ENCODE peak calls at places on chromosomes 13 and 19, in seven cellular contexts. One of them, this sample, is unnamed.

GRCh38 chr13:47672245-47672975 is 328.7 kb downstream of the SUCLA2 start:
- DNase-seq in HEK293T: no peak
- DNase-seq in CD4-positive, alpha-beta memory T cell: no peak
- DNase-seq in T-helper 2 cell: no peak
- DNase-seq in aorta: no peak
- DNase-seq in GM12865: no peak
- DNase-seq in smooth muscle cell of the brain vasculature: no peak
- DNase-seq in this sample: no peak

GRCh38 chr19:44371815-44372480 is 15.5 kb upstream of the ZNF112 start:
- DNase-seq in GM12865: no peak
- DNase-seq in aorta: no peak
- DNase-seq in T-helper 2 cell: no peak
- DNase-seq in smooth muscle cell of the brain vasculature: no peak
- DNase-seq in CD4-positive, alpha-beta memory T cell: no peak
- DNase-seq in HEK293T: no peak
- DNase-seq in this sample: no peak

GRCh38 chr13:66348745-66349720 is 881.1 kb downstream of the PCDH9 start:
- DNase-seq in CD4-positive, alpha-beta memory T cell: no peak
- DNase-seq in HEK293T: no peak
- DNase-seq in aorta: no peak
- DNase-seq in T-helper 2 cell: no peak
- DNase-seq in GM12865: no peak
- DNase-seq in smooth muscle cell of the brain vasculature: no peak
- DNase-seq in this sample: no peak

GRCh38 chr19:41529484-41530183 is 46.3 kb upstream of the CEACAM21 start:
- DNase-seq in HEK293T: no peak
- DNase-seq in aorta: no peak
- DNase-seq in smooth muscle cell of the brain vasculature: no peak
- DNase-seq in T-helper 2 cell: no peak
- DNase-seq in GM12865: peak
- DNase-seq in CD4-positive, alpha-beta memory T cell: no peak
- DNase-seq in this sample: no peak

GRCh38 chr13:43306364-43306763 is 283.0 kb downstream of the DNAJC15 start:
- DNase-seq in T-helper 2 cell: no peak
- DNase-seq in aorta: no peak
- DNase-seq in HEK293T: no peak
- DNase-seq in CD4-positive, alpha-beta memory T cell: no peak
- DNase-seq in smooth muscle cell of the brain vasculature: no peak
- DNase-seq in GM12865: no peak
- DNase-seq in this sample: no peak

GRCh38 chr19:2150794-2151338 is 500 bp downstream of the AP3D1 start:
- DNase-seq in CD4-positive, alpha-beta memory T cell: no peak
- DNase-seq in HEK293T: no peak
- DNase-seq in smooth muscle cell of the brain vasculature: no peak
- DNase-seq in T-helper 2 cell: no peak
- DNase-seq in aorta: no peak
- DNase-seq in GM12865: peak
- DNase-seq in this sample: no peak

GRCh38 chr19:14419038-14419813 is at the start of gene DDX39A:
- DNase-seq in aorta: peak
- DNase-seq in HEK293T: peak
- DNase-seq in CD4-positive, alpha-beta memory T cell: peak
- DNase-seq in GM12865: peak
- DNase-seq in T-helper 2 cell: peak
- DNase-seq in smooth muscle cell of the brain vasculature: peak
- DNase-seq in this sample: peak

GRCh38 chr19:18408053-18408476 is 10.6 kb upstream of the LRRC25 start:
- DNase-seq in T-helper 2 cell: no peak
- DNase-seq in aorta: no peak
- DNase-seq in GM12865: peak
- DNase-seq in CD4-positive, alpha-beta memory T cell: no peak
- DNase-seq in HEK293T: peak
- DNase-seq in smooth muscle cell of the brain vasculature: no peak
- DNase-seq in this sample: no peak

GRCh38 chr13:73657821-73658540 is 476.2 kb downstream of the KLF12 start:
- DNase-seq in aorta: peak
- DNase-seq in smooth muscle cell of the brain vasculature: no peak
- DNase-seq in GM12865: no peak
- DNase-seq in CD4-positive, alpha-beta memory T cell: no peak
- DNase-seq in T-helper 2 cell: no peak
- DNase-seq in HEK293T: no peak
- DNase-seq in this sample: no peak

GRCh38 chr19:48615145-48616040 is 517 bp upstream of the FAM83E start:
- DNase-seq in HEK293T: no peak
- DNase-seq in T-helper 2 cell: no peak
- DNase-seq in GM12865: no peak
- DNase-seq in CD4-positive, alpha-beta memory T cell: no peak
- DNase-seq in smooth muscle cell of the brain vasculature: no peak
- DNase-seq in aorta: no peak
- DNase-seq in this sample: no peak

GRCh38 chr19:47176627-47177090 is 46.0 kb downstream of the SAE1 start:
- DNase-seq in T-helper 2 cell: no peak
- DNase-seq in HEK293T: no peak
- DNase-seq in CD4-positive, alpha-beta memory T cell: peak
- DNase-seq in aorta: no peak
- DNase-seq in GM12865: no peak
- DNase-seq in smooth muscle cell of the brain vasculature: peak
- DNase-seq in this sample: no peak

GRCh38 chr13:27636624-27637288 is 15.1 kb downstream of the POLR1D start:
- DNase-seq in aorta: no peak
- DNase-seq in GM12865: no peak
- DNase-seq in HEK293T: no peak
- DNase-seq in smooth muscle cell of the brain vasculature: no peak
- DNase-seq in CD4-positive, alpha-beta memory T cell: no peak
- DNase-seq in T-helper 2 cell: no peak
- DNase-seq in this sample: no peak

GRCh38 chr13:35957174-35957867 is 173.9 kb downstream of the DCLK1 start:
- DNase-seq in aorta: no peak
- DNase-seq in GM12865: no peak
- DNase-seq in CD4-positive, alpha-beta memory T cell: no peak
- DNase-seq in HEK293T: no peak
- DNase-seq in smooth muscle cell of the brain vasculature: no peak
- DNase-seq in T-helper 2 cell: no peak
- DNase-seq in this sample: no peak

GRCh38 chr13:31880849-31881494 is 141.6 kb downstream of the RXFP2 start:
- DNase-seq in T-helper 2 cell: no peak
- DNase-seq in aorta: no peak
- DNase-seq in HEK293T: no peak
- DNase-seq in smooth muscle cell of the brain vasculature: no peak
- DNase-seq in CD4-positive, alpha-beta memory T cell: no peak
- DNase-seq in GM12865: peak
- DNase-seq in this sample: no peak

GRCh38 chr13:48412881-48413351 is at the start of gene LPAR6:
- DNase-seq in GM12865: no peak
- DNase-seq in smooth muscle cell of the brain vasculature: peak
- DNase-seq in HEK293T: no peak
- DNase-seq in T-helper 2 cell: no peak
- DNase-seq in CD4-positive, alpha-beta memory T cell: peak
- DNase-seq in aorta: no peak
- DNase-seq in this sample: no peak

GRCh38 chr19:33266971-33267484 is 35.3 kb downstream of the CEBPA start:
- DNase-seq in aorta: peak
- DNase-seq in GM12865: no peak
- DNase-seq in smooth muscle cell of the brain vasculature: no peak
- DNase-seq in CD4-positive, alpha-beta memory T cell: no peak
- DNase-seq in T-helper 2 cell: no peak
- DNase-seq in HEK293T: no peak
- DNase-seq in this sample: no peak

GRCh38 chr19:28472111-28472510 is 740.8 kb downstream of the UQCRFS1 start:
- DNase-seq in aorta: no peak
- DNase-seq in T-helper 2 cell: no peak
- DNase-seq in CD4-positive, alpha-beta memory T cell: no peak
- DNase-seq in smooth muscle cell of the brain vasculature: no peak
- DNase-seq in HEK293T: no peak
- DNase-seq in GM12865: no peak
- DNase-seq in this sample: no peak

GRCh38 chr13:99028890-99029289 is 51.0 kb upstream of the DOCK9 start:
- DNase-seq in CD4-positive, alpha-beta memory T cell: peak
- DNase-seq in T-helper 2 cell: peak
- DNase-seq in smooth muscle cell of the brain vasculature: no peak
- DNase-seq in HEK293T: no peak
- DNase-seq in aorta: no peak
- DNase-seq in GM12865: peak
- DNase-seq in this sample: no peak

GRCh38 chr13:30998548-30999140 is 66.2 kb downstream of the TEX26 start:
- DNase-seq in T-helper 2 cell: no peak
- DNase-seq in HEK293T: no peak
- DNase-seq in GM12865: no peak
- DNase-seq in aorta: no peak
- DNase-seq in smooth muscle cell of the brain vasculature: peak
- DNase-seq in CD4-positive, alpha-beta memory T cell: no peak
- DNase-seq in this sample: no peak

GRCh38 chr19:29299416-29300380 is 86.7 kb upstream of the UQCRFS1 start:
- DNase-seq in GM12865: no peak
- DNase-seq in CD4-positive, alpha-beta memory T cell: no peak
- DNase-seq in aorta: no peak
- DNase-seq in T-helper 2 cell: no peak
- DNase-seq in smooth muscle cell of the brain vasculature: no peak
- DNase-seq in HEK293T: no peak
- DNase-seq in this sample: no peak

GRCh38 chr19:38120471-38121030 is 103.5 kb downstream of the DPF1 start:
- DNase-seq in HEK293T: no peak
- DNase-seq in GM12865: no peak
- DNase-seq in CD4-positive, alpha-beta memory T cell: no peak
- DNase-seq in T-helper 2 cell: no peak
- DNase-seq in aorta: no peak
- DNase-seq in smooth muscle cell of the brain vasculature: no peak
- DNase-seq in this sample: no peak

GRCh38 chr13:53784331-53784730 is 755.7 kb downstream of the OLFM4 start:
- DNase-seq in aorta: no peak
- DNase-seq in T-helper 2 cell: no peak
- DNase-seq in GM12865: no peak
- DNase-seq in HEK293T: no peak
- DNase-seq in CD4-positive, alpha-beta memory T cell: no peak
- DNase-seq in smooth muscle cell of the brain vasculature: no peak
- DNase-seq in this sample: no peak

GRCh38 chr19:7916137-7916907 is 1.7 kb downstream of the TGFBR3L start:
- DNase-seq in aorta: peak
- DNase-seq in smooth muscle cell of the brain vasculature: no peak
- DNase-seq in GM12865: peak
- DNase-seq in HEK293T: no peak
- DNase-seq in CD4-positive, alpha-beta memory T cell: peak
- DNase-seq in T-helper 2 cell: peak
- DNase-seq in this sample: peak

GRCh38 chr13:42836930-42837329 is 55.5 kb downstream of the FAM216B start:
- DNase-seq in CD4-positive, alpha-beta memory T cell: no peak
- DNase-seq in smooth muscle cell of the brain vasculature: peak
- DNase-seq in aorta: no peak
- DNase-seq in T-helper 2 cell: no peak
- DNase-seq in HEK293T: peak
- DNase-seq in GM12865: no peak
- DNase-seq in this sample: no peak

GRCh38 chr19:30447276-30447870 is 75.2 kb downstream of the ZNF536 start:
- DNase-seq in HEK293T: no peak
- DNase-seq in CD4-positive, alpha-beta memory T cell: no peak
- DNase-seq in GM12865: no peak
- DNase-seq in aorta: no peak
- DNase-seq in smooth muscle cell of the brain vasculature: no peak
- DNase-seq in T-helper 2 cell: no peak
- DNase-seq in this sample: no peak

GRCh38 chr19:50925734-50926133 is 14.5 kb upstream of the KLK4 start:
- DNase-seq in GM12865: no peak
- DNase-seq in smooth muscle cell of the brain vasculature: no peak
- DNase-seq in CD4-positive, alpha-beta memory T cell: no peak
- DNase-seq in T-helper 2 cell: no peak
- DNase-seq in aorta: no peak
- DNase-seq in HEK293T: no peak
- DNase-seq in this sample: no peak

GRCh38 chr13:110179858-110180156 is 127.2 kb downstream of the COL4A1 start:
- DNase-seq in aorta: no peak
- DNase-seq in GM12865: no peak
- DNase-seq in smooth muscle cell of the brain vasculature: no peak
- DNase-seq in CD4-positive, alpha-beta memory T cell: no peak
- DNase-seq in T-helper 2 cell: no peak
- DNase-seq in HEK293T: no peak
- DNase-seq in this sample: no peak

This sample was measured in activated T-helper 9 cell treated with anti-CD3 and anti-CD28 coated beads, Interleukin-2, amount 50 U/mL, for 16 hours.